ENCODE peak calls at places on chromosomes 2 and 18, in six cellular contexts. L is Peyer's patch; Y is brain microvascular endothelial cell; W is CD4-positive, alpha-beta T cell; G is heart right ventricle; C is K562. R is an unnamed sample. For H3K27me3, the result is how much of the 10 kb centered on the place peaks cover.

GRCh38 chr18:1438458-1438910 is 533.8 kb downstream of the ADCYAP1 start:
- DNase-seq in L (no peak), Y (no peak), W (no peak), G (no peak), C (no peak), R (no peak)

GRCh38 chr2:102967451-102967850 is 205.6 kb downstream of the TMEM182 start:
- DNase-seq in L (no peak), Y (no peak), W (no peak), G (no peak), C (no peak), R (no peak)

GRCh38 chr2:105573910-105574655 is 170.6 kb upstream of the NCK2 start:
- DNase-seq in L (no peak), Y (no peak), W (no peak), G (no peak), C (no peak), R (no peak)

GRCh38 chr2:206494061-206494460 is 50.7 kb downstream of the ADAM23 start:
- DNase-seq in L (no peak), Y (no peak), W (no peak), G (no peak), C (no peak), R (no peak)

GRCh38 chr2:125479143-125479636 is 1176.8 kb upstream of the GYPC start:
- DNase-seq in L (no peak), Y (no peak), W (no peak), G (no peak), C (no peak), R (no peak)

GRCh38 chr18:58682429-58683069 is 11.3 kb downstream of the MALT1 start:
- DNase-seq in L (peak), Y (peak), W (no peak), G (peak), C (no peak), R (peak)

GRCh38 chr2:43948370-43948769 is 47.4 kb downstream of the LRPPRC start:
- DNase-seq in L (no peak), Y (no peak), W (no peak), G (no peak), C (no peak), R (no peak)

GRCh38 chr2:140502951-140503630 is 1627.7 kb downstream of the LRP1B start:
- DNase-seq in L (no peak), Y (peak), W (no peak), G (no peak), C (no peak), R (no peak)

GRCh38 chr2:59888015-59888414 is 665.4 kb downstream of the BCL11A start:
- DNase-seq in L (no peak), Y (no peak), W (peak), G (no peak), C (no peak), R (no peak)

GRCh38 chr2:161068670-161069069 is 91.6 kb upstream of the TANK start:
- DNase-seq in L (no peak), Y (no peak), W (no peak), G (no peak), C (no peak), R (no peak)

GRCh38 chr18:30376515-30376914 is 666.0 kb downstream of the DSC3 start:
- DNase-seq in L (no peak), Y (no peak), W (no peak), G (no peak), C (no peak), R (no peak)

GRCh38 chr2:8987413-8987812 is 16.1 kb downstream of the MBOAT2 start:
- DNase-seq in L (no peak), Y (no peak), W (no peak), G (no peak), C (no peak), R (no peak)

GRCh38 chr2:158999458-158999857 is 31.0 kb downstream of the TANC1 start:
- DNase-seq in L (no peak), Y (peak), W (no peak), G (no peak), C (no peak), R (no peak)

GRCh38 chr2:231124833-231125232 is at the start of gene HTR2B:
- DNase-seq in L (no peak), Y (no peak), W (no peak), G (no peak), C (no peak), R (no peak)

GRCh38 chr18:53442415-53442783 is 782.1 kb downstream of the MBD2 start:
- DNase-seq in L (no peak), Y (no peak), W (no peak), G (no peak), C (no peak), R (no peak)

GRCh38 chr2:182259629-182260150 is 167.1 kb downstream of the PDE1A start:
- DNase-seq in L (no peak), Y (peak), W (no peak), G (no peak), C (no peak), R (no peak)

GRCh38 chr18:8974279-8974678 is 128.2 kb upstream of the NDUFV2 start:
- DNase-seq in L (no peak), Y (no peak), W (no peak), G (no peak), C (no peak), R (no peak)

GRCh38 chr2:950627-950992 is at the start of gene SNTG2:
- DNase-seq in L (no peak), Y (no peak), W (peak), G (peak), C (peak), R (peak)

GRCh38 chr2:196242131-196242620 is 70.8 kb upstream of the STK17B start:
- DNase-seq in L (no peak), Y (no peak), W (no peak), G (no peak), C (no peak), R (no peak)

GRCh38 chr2:15009681-15010080 is 377.2 kb downstream of the LRATD1 start:
- DNase-seq in L (no peak), Y (no peak), W (no peak), G (no peak), C (no peak), R (no peak)

GRCh38 chr2:114507744-114508143 is 65.3 kb downstream of the DPP10 start:
- DNase-seq in L (no peak), Y (no peak), W (no peak), G (no peak), C (no peak), R (no peak)

GRCh38 chr2:233461481-233461891 is 105.1 kb downstream of the USP40 start:
- DNase-seq in L (no peak), Y (no peak), W (no peak), G (no peak), C (no peak), R (no peak)

GRCh38 chr2:160091381-160091780 is 29.0 kb upstream of the PLA2R1 start:
- DNase-seq in L (no peak), Y (no peak), W (no peak), G (no peak), C (no peak), R (no peak)

GRCh38 chr2:46181306-46181705 is 115.9 kb upstream of the EPAS1 start:
- DNase-seq in L (no peak), Y (no peak), W (no peak), G (no peak), C (no peak), R (no peak)

GRCh38 chr2:88540346-88540745 is 86.9 kb downstream of the EIF2AK3 start:
- DNase-seq in L (no peak), Y (peak), W (no peak), G (no peak), C (no peak), R (no peak)

GRCh38 chr2:240791821-240792657 is 28.0 kb downstream of the KIF1A start:
- DNase-seq in L (no peak), Y (no peak), W (no peak), G (no peak), C (no peak), R (no peak)

GRCh38 chr2:240556553-240557100 is 1.2 kb downstream of the ANKMY1 start:
- DNase-seq in L (peak), Y (peak), W (peak), G (no peak), C (peak), R (peak)

GRCh38 chr2:8659735-8660492 is 21.9 kb upstream of the ID2 start:
- DNase-seq in L (no peak), Y (no peak), W (no peak), G (no peak), C (no peak), R (no peak)

GRCh38 chr2:174083843-174084458 is 118.8 kb upstream of the SP3 start:
- DNase-seq in L (no peak), Y (no peak), W (no peak), G (no peak), C (no peak), R (no peak)

GRCh38 chr2:212364106-212364505 is 174.5 kb downstream of the ERBB4 start:
- DNase-seq in L (no peak), Y (no peak), W (no peak), G (no peak), C (no peak), R (no peak)
- H3K27ac ChIP-seq in L (no peak), Y (no peak), W (no peak), G (no peak), C (no peak), R (no peak)

GRCh38 chr18:63098014-63098981 is 221.3 kb downstream of the BCL2 start:
- DNase-seq in L (no peak), Y (no peak), W (peak), G (no peak), C (no peak), R (no peak)

GRCh38 chr18:63099026-63099840 is 220.3 kb downstream of the BCL2 start:
- DNase-seq in L (peak), Y (no peak), W (no peak), G (no peak), C (no peak), R (no peak)

GRCh38 chr18:63101811-63102210 is 217.8 kb downstream of the BCL2 start:
- DNase-seq in L (no peak), Y (no peak), W (no peak), G (no peak), C (no peak), R (no peak)

GRCh38 chr18:63099848-63100625 is 219.5 kb downstream of the BCL2 start:
- DNase-seq in L (peak), Y (peak), W (no peak), G (peak), C (no peak), R (peak)

GRCh38 chr18:63100626-63100900 is 219.0 kb downstream of the BCL2 start:
- DNase-seq in L (no peak), Y (no peak), W (no peak), G (no peak), C (no peak), R (no peak)
- H3K27me3 ChIP-seq in L (under half), Y (under half), W (under half), G (under half), C (under half), R (under half)

GRCh38 chr2:68018727-68019126 is 44.1 kb downstream of the C1D start:
- DNase-seq in L (no peak), Y (no peak), W (no peak), G (no peak), C (no peak), R (no peak)
- TF ChIP-seq CTCF in L (no peak), Y (no peak), W (no peak), G (no peak), C (no peak), R (no peak)

DNA sequence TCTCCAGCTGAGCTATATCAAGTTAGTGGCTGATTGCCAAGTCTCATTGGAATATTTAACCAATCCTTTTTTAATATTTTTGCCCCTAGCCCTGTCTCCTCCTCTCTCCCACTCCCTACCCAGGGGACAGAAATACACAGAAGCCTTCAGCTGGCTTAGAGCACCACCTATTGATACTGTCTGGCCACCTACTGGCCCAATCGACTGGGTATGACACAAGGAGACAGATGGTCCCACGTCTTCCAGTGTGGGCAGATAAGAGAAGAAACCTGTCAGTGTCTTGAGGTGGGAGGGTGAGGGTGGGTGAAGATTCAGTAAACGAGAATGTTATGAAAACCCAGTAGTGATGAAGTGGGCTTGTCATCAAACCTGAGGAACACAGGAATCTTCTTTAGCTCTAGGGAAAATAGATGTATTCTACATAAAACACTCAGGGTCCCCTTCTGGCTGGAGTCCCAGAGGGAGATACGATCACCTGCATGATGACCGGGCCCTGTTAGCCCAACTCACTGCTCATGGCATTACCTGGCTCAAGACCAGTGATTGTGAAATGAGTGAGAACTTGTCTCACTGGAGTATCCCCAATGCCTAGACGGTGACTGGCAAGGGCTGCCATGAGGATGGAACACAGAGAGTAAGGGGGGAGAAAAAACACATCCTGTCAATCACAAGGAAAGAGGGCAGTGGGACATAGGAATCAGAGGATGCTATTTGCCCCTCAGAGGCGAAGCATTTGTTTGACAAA is 26.7 kb downstream of the POLR1A start:
- DNase-seq in L (no peak), Y (peak), W (peak), G (peak), C (no peak), R (peak)
- H3K27ac ChIP-seq in L (no peak), Y (no peak), W (no peak), G (no peak), C (no peak), R (no peak)

DNA sequence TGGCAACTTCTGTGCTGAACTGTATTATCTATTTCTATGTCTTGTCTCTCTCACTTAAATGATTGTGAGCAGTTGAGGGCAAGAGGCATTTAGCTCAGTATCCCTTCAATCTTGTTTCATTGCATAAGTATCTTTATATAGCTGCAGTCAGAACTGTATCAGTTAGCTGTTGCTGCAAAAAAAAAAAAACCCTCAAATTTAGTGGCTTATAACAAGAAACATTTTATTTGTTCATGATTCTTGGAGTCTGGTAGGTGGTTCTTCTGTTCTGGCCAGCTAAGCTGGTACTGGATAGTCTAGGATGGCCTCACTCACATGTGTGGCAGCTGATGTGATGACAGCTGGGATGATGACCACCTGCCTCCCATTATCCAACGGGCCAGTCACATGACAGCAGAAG is 67.7 kb downstream of the SLC4A3 start:
- DNase-seq in L (no peak), Y (no peak), W (no peak), G (no peak), C (no peak), R (no peak)
- H3K27me3 ChIP-seq in L (under half), Y (under half), W (under half), G (under half), C (under half), R (under half)

GRCh38 chr2:65974067-65974723 is 460.7 kb upstream of the MEIS1 start:
- DNase-seq in L (no peak), Y (no peak), W (no peak), G (no peak), C (no peak), R (no peak)
- TF ChIP-seq CTCF in L (no peak), Y (no peak), W (no peak), G (no peak), C (peak), R (no peak)

DNA sequence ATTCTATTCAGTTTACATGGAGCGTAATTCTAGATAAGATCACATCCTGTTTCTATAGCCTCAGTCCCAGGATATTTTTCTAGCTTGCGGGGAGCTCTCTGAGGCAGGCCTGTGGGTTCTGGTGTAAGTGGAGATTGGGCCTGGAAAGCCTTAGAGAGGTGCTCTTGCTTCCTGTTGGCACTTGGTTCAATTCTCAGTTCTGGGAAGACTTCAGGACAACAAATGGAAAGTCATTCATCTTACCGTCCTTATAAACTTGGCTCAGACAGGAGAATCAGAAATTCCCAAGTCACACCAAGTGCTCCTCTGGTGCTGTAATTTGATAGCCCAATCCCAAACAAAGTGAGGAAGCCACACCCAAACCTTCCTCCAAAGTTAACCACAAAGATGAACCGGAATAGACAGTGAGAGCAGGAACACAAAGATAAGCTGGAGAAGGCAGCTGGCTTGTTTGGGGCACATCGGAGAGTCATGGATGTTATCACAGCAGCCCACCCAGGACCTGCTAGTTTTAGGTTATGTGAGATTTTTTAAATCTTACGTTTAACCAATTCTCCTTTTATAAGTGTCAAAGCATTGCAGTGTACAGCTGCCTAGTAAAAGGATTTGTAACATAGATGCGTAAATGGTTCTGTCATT is 144.3 kb upstream of the MAP3K20 start:
- DNase-seq in L (no peak), Y (peak), W (no peak), G (peak), C (peak), R (no peak)
- H3K27ac ChIP-seq in L (no peak), Y (peak), W (no peak), G (peak), C (no peak), R (no peak)

DNA sequence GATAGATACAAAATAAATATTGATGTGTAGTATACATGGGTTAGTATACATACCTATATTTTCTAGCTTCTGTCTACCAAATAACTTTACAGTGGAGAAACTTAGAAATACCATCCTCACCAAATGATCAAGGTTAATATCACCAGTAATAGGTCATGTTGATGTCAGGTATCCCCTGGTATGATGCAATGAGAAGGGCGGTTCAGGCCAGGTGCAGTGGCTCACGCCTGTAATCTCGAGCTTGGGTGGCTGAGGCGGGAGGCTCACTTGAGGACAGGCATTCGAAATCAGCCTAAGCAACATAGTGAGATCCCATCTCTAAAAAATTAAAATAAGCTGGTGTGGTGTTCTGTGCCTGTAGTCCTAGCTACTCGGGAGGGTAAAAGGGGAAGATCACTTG is 38.6 kb downstream of the CIB4 start:
- DNase-seq in L (no peak), Y (no peak), W (no peak), G (no peak), C (no peak), R (no peak)
- H3K27me3 ChIP-seq in L (under half), Y (under half), W (under half), G (half or more), C (under half), R (under half)

GRCh38 chr18:64981915-64982314 is 768.9 kb upstream of the CDH7 start:
- DNase-seq in L (no peak), Y (no peak), W (no peak), G (no peak), C (no peak), R (no peak)
- TF ChIP-seq CTCF in L (no peak), Y (no peak), W (no peak), G (no peak), C (no peak), R (no peak)

DNA sequence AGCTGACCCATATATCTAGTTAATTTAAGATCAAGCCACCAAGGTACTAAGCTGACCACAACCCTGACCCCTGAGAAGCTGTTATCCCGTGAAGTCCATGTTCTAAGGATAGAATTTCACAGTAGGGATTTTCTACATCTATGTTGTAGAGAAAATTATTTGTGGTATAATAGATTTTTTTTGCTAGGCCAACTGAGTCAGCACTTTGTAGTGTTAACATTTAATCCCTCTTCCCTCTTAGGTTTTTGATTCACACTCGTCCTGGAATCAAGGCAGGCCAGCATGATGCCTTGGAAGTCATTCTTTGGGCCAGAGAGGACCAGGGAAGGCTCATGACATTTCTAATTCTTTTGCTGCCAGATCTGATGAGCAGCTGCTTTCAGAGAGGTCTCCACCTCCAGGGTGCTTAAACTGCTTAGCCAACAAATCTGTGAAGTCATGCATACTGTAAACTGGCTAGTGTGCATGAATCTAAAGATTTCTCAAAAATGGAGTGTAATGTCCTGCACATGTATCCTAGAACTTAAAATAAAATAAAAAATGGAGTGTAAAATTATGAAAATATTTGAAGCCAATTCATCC is 102.5 kb downstream of the RBM43 start:
- DNase-seq in L (no peak), Y (no peak), W (no peak), G (no peak), C (no peak), R (no peak)
- H3K27ac ChIP-seq in L (no peak), Y (no peak), W (no peak), G (no peak), C (no peak), R (no peak)